ENCODE peak calls at places on chromosomes 13 and 19, in six cellular contexts. One of them, this sample, is unnamed.

GRCh38 chr13:37656247-37656940 is 57.8 kb upstream of the POSTN start:
- DNase-seq in H1: no peak
- DNase-seq in GM12878: no peak
- DNase-seq in GM12891: no peak
- DNase-seq in HepG2: no peak
- DNase-seq in K562: no peak
- DNase-seq in this sample: no peak

GRCh38 chr19:33389574-33390119 is 16.1 kb downstream of the CEBPG start:
- DNase-seq in GM12891: peak
- DNase-seq in K562: no peak
- DNase-seq in H1: no peak
- DNase-seq in GM12878: no peak
- DNase-seq in HepG2: no peak
- DNase-seq in this sample: peak

GRCh38 chr19:12065100-12065538 is 588 bp downstream of the ZNF844 start:
- DNase-seq in GM12891: no peak
- DNase-seq in H1: peak
- DNase-seq in GM12878: no peak
- DNase-seq in K562: no peak
- DNase-seq in HepG2: no peak
- DNase-seq in this sample: no peak

GRCh38 chr13:99655351-99656091 is 154.2 kb downstream of the TM9SF2 start:
- DNase-seq in K562: no peak
- DNase-seq in H1: no peak
- DNase-seq in GM12878: no peak
- DNase-seq in GM12891: no peak
- DNase-seq in HepG2: peak
- DNase-seq in this sample: no peak

GRCh38 chr19:13729859-13730258 is 34.5 kb upstream of the MRI1 start:
- DNase-seq in K562: peak
- DNase-seq in HepG2: no peak
- DNase-seq in H1: no peak
- DNase-seq in GM12878: no peak
- DNase-seq in GM12891: no peak
- DNase-seq in this sample: no peak

GRCh38 chr19:16001481-16002312 is 52.9 kb downstream of the OR10H4 start:
- DNase-seq in HepG2: peak
- DNase-seq in H1: no peak
- DNase-seq in GM12891: no peak
- DNase-seq in K562: no peak
- DNase-seq in GM12878: peak
- DNase-seq in this sample: no peak

GRCh38 chr19:55365245-55365644 is 2.2 kb upstream of the GARIN5B start:
- DNase-seq in K562: no peak
- DNase-seq in GM12891: no peak
- DNase-seq in H1: no peak
- DNase-seq in HepG2: no peak
- DNase-seq in GM12878: no peak
- DNase-seq in this sample: no peak

GRCh38 chr13:104571161-104571889 is 1505.1 kb upstream of the SLC10A2 start:
- DNase-seq in GM12878: no peak
- DNase-seq in GM12891: no peak
- DNase-seq in K562: no peak
- DNase-seq in H1: peak
- DNase-seq in HepG2: peak
- DNase-seq in this sample: no peak

GRCh38 chr19:10797541-10798256 is 38.3 kb downstream of the TMED1 start:
- DNase-seq in HepG2: no peak
- DNase-seq in GM12891: no peak
- DNase-seq in K562: no peak
- DNase-seq in GM12878: peak
- DNase-seq in H1: no peak
- DNase-seq in this sample: peak

GRCh38 chr19:42563352-42564210 is 31.1 kb downstream of the CEACAM8 start:
- DNase-seq in GM12878: no peak
- DNase-seq in HepG2: peak
- DNase-seq in H1: no peak
- DNase-seq in K562: peak
- DNase-seq in GM12891: peak
- DNase-seq in this sample: no peak

GRCh38 chr13:23574421-23574820 is 4.2 kb downstream of the TNFRSF19 start:
- DNase-seq in GM12878: no peak
- DNase-seq in H1: no peak
- DNase-seq in K562: no peak
- DNase-seq in HepG2: no peak
- DNase-seq in GM12891: no peak
- DNase-seq in this sample: no peak

GRCh38 chr19:18736415-18737336 is 53.2 kb downstream of the CRTC1 start:
- DNase-seq in H1: no peak
- DNase-seq in GM12878: no peak
- DNase-seq in GM12891: no peak
- DNase-seq in K562: no peak
- DNase-seq in HepG2: no peak
- DNase-seq in this sample: no peak

GRCh38 chr19:5913739-5914357 is at the start of gene CAPS:
- DNase-seq in GM12878: no peak
- DNase-seq in H1: no peak
- DNase-seq in K562: no peak
- DNase-seq in HepG2: peak
- DNase-seq in GM12891: no peak
- DNase-seq in this sample: no peak

GRCh38 chr13:81929988-81930387 is 1589.1 kb upstream of the SPRY2 start:
- DNase-seq in HepG2: peak
- DNase-seq in GM12891: no peak
- DNase-seq in H1: no peak
- DNase-seq in GM12878: no peak
- DNase-seq in K562: no peak
- DNase-seq in this sample: no peak

GRCh38 chr19:720691-721160 is 12.0 kb downstream of the PALM start:
- DNase-seq in H1: peak
- DNase-seq in K562: no peak
- DNase-seq in GM12878: no peak
- DNase-seq in HepG2: peak
- DNase-seq in GM12891: no peak
- DNase-seq in this sample: no peak

GRCh38 chr13:72164811-72165210 is 297.8 kb upstream of the DACH1 start:
- DNase-seq in GM12878: no peak
- DNase-seq in GM12891: no peak
- DNase-seq in K562: no peak
- DNase-seq in H1: no peak
- DNase-seq in HepG2: no peak
- DNase-seq in this sample: no peak

DNA sequence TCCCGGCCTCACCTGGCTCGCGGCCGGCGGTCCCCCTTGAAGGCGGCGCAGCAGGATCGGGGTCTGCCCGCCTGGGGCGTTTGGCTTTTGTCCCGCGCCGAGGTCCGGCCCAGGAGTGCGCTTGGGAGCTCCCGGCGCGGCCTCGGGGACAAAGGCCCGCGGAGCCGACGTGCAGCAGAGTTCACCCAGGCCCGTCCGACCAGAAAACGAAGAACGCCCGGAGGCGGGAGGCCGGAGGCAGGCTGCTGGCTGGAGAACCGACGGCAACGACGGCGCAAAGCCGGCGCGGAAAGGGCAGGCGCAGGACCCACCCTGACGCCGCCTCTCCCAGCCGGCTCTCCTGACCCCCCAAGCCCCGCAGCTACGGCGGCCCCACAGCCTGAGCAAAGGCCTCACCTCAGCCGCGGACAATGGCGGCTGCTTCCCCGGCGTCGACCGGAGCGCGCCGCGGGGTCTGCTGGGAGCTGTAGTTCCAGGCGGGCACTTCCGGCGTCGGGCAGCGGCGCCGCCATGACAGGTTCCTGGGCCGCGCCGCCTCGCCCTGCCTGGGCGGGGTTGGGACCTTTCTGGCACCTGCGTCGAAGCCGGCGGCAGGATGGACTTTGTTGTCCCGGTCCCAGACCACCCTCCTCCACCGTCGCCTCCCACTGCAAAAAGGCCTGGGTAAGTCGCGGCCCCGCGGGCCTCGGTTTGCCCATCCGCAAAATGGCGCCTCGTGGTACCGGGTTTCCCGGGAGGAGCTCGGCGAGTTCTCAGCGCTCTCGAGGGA is at the start of gene ZNF606:
- DNase-seq in GM12891: peak
- DNase-seq in HepG2: peak
- DNase-seq in K562: peak
- DNase-seq in GM12878: peak
- DNase-seq in H1: peak
- DNase-seq in this sample: peak
- TF ChIP-seq POLR2A in GM12891: peak
- TF ChIP-seq POLR2A in HepG2: peak
- TF ChIP-seq POLR2A in K562: no peak
- TF ChIP-seq POLR2A in GM12878: peak
- TF ChIP-seq POLR2A in H1: peak
- TF ChIP-seq POLR2A in this sample: peak

GRCh38 chr13:44125943-44126469 is 246.3 kb downstream of the LACC1 start:
- DNase-seq in K562: no peak
- DNase-seq in HepG2: no peak
- DNase-seq in GM12878: no peak
- DNase-seq in H1: no peak
- DNase-seq in GM12891: no peak
- DNase-seq in this sample: no peak

GRCh38 chr13:44131069-44131614 is 242.5 kb upstream of the SERP2 start:
- DNase-seq in K562: no peak
- DNase-seq in GM12878: no peak
- DNase-seq in GM12891: no peak
- DNase-seq in H1: no peak
- DNase-seq in HepG2: no peak
- DNase-seq in this sample: no peak

GRCh38 chr13:44129418-44129817 is 244.2 kb upstream of the SERP2 start:
- DNase-seq in HepG2: no peak
- DNase-seq in GM12878: no peak
- DNase-seq in GM12891: no peak
- DNase-seq in K562: no peak
- DNase-seq in H1: no peak
- DNase-seq in this sample: no peak

GRCh38 chr13:44132710-44133109 is 240.9 kb upstream of the SERP2 start:
- DNase-seq in GM12878: no peak
- DNase-seq in GM12891: no peak
- DNase-seq in H1: no peak
- DNase-seq in HepG2: no peak
- DNase-seq in K562: no peak
- DNase-seq in this sample: no peak

DNA sequence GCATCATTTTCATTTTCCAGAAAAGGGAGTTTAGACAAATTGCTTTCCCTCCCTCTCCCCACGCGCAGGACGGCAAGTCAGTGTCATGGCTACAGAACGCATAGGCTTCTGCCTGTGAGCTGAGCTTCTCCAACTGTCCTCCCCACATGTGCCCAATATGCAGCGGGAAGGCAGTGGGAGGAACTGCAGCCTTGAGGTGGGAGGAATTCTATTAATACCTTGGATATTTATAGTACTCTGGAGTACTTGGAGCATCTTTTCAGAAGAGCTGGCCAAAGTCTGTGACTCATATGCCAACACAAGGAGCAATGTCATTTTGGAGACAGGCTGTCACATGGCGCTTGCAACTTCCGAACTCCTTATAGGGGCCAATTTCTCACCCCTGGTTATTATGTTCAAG is 245.1 kb upstream of the SERP2 start:
- DNase-seq in GM12878: no peak
- DNase-seq in HepG2: no peak
- DNase-seq in K562: no peak
- DNase-seq in H1: no peak
- DNase-seq in GM12891: no peak
- DNase-seq in this sample: no peak
- TF ChIP-seq POLR2AphosphoS5 in GM12878: no peak
- TF ChIP-seq POLR2AphosphoS5 in HepG2: no peak
- TF ChIP-seq POLR2AphosphoS5 in K562: no peak
- TF ChIP-seq POLR2AphosphoS5 in H1: no peak
- TF ChIP-seq POLR2AphosphoS5 in GM12891: no peak
- TF ChIP-seq POLR2AphosphoS5 in this sample: no peak

DNA sequence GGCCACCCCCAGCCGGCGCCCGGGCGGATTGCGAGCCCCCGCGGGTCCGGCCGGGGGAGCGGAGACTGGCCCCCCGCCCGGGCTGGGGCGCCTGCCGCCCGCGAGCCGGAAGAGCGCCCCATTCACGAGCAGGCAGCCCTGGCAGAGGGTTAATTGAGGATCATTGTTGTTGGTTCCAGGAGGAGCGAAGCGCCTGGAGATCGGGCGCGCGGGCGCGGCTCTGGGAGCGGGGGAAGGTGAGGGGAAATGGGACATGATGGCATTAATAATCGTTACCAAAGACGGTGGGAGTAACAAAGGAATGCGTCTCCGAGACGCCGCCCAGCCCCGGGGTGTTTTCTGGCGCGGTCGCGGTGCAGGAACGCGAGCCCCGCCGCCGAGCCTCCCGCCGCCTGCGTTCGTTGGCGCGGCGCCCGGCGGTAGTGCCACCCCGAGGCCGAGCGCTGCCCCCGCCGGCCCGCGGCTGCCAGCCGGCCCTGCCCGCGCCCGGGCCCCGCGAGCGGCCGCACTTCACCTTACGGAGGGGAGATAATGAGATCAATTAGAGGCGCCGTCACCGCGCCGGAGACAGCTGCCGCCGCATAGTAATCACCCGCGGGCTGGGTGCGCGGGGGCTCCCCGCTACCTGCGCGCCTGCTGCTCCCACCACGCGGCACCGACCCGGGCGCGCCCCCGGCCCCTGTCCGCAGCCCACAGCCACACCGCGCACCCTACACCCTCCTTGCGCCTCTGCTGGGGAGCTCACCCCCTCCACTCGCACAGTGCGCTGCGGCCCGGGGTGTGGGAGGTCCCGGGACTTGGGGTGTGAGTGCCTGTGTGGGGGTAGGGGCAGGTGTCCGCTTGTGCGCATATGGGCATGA is 2.8 kb downstream of the ZNF536 start:
- DNase-seq in K562: no peak
- DNase-seq in GM12891: no peak
- DNase-seq in HepG2: no peak
- DNase-seq in H1: peak
- DNase-seq in GM12878: no peak
- DNase-seq in this sample: no peak
- TF ChIP-seq TAF1 in K562: no peak
- TF ChIP-seq TAF1 in GM12891: no peak
- TF ChIP-seq TAF1 in HepG2: no peak
- TF ChIP-seq TAF1 in H1: peak
- TF ChIP-seq TAF1 in GM12878: no peak
- TF ChIP-seq TAF1 in this sample: no peak

DNA sequence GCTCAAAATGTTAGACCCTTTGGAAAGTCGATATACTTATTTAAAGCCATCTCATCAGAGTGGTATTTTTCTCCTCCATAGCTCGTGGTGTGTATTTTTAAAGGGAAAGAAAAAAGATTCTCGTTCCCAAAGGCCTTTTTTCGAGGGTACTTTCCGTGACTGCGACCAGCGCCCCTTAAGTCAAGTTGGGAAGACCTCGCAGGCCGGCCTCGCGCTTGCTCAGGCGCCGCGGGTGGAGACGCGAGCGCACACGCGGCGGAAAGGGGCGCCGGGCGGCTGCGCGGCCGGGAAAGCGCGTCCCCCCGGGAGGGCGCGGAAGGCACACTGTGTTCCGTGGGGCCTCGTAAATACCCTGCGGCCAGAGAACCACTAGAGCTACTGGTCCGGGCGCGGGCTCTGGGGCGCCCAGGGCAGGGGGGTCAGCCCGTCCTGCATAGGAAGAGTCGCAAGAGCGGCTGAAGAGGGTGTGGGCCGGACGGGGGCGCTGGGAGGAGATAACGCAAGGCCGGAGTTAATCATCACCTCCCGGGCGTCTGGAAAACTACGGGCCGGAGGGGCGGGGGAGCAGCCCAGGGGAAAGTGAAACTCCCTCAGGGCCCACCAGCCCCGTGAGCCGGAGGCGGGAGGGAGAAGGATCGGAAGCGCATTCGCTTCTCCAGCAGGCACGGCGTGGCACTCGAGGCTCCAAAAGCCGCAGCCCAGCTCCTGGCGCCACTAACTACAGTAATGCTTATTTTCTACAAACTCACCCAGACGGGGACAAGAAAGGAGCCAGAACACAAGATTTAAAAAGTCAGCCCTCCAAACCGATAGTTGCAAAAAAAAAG is 1.2 kb upstream of the WBP4 start:
- DNase-seq in H1: peak
- DNase-seq in GM12891: peak
- DNase-seq in K562: peak
- DNase-seq in HepG2: peak
- DNase-seq in GM12878: peak
- DNase-seq in this sample: peak
- TF ChIP-seq POLR2A in H1: no peak
- TF ChIP-seq POLR2A in GM12891: no peak
- TF ChIP-seq POLR2A in K562: peak
- TF ChIP-seq POLR2A in HepG2: peak
- TF ChIP-seq POLR2A in GM12878: peak
- TF ChIP-seq POLR2A in this sample: peak